ENCODE peak calls at places on chromosome 15, in nine cellular contexts. One of them, this sample, is unnamed.

GRCh38 chr15:89556413-89557262 is 18.6 kb upstream of the TICRR start:
- DNase-seq in GM20000: peak
- DNase-seq in WTC11: peak
- DNase-seq in upper lobe of right lung: no peak
- DNase-seq in heart left ventricle: no peak
- DNase-seq in AG10803: peak
- DNase-seq in osteoblast: peak
- DNase-seq in CD4-positive, alpha-beta T cell: no peak
- DNase-seq in nephron progenitor cell: peak
- DNase-seq in this sample: peak

GRCh38 chr15:71792521-71792920 is 17.8 kb upstream of the NR2E3 start:
- DNase-seq in GM20000: no peak
- DNase-seq in WTC11: no peak
- DNase-seq in upper lobe of right lung: no peak
- DNase-seq in heart left ventricle: no peak
- DNase-seq in AG10803: peak
- DNase-seq in osteoblast: peak
- DNase-seq in CD4-positive, alpha-beta T cell: no peak
- DNase-seq in nephron progenitor cell: no peak
- DNase-seq in this sample: peak

GRCh38 chr15:85100186-85100937 is 118.7 kb downstream of the PDE8A start:
- DNase-seq in GM20000: no peak
- DNase-seq in WTC11: no peak
- DNase-seq in upper lobe of right lung: peak
- DNase-seq in heart left ventricle: no peak
- DNase-seq in AG10803: no peak
- DNase-seq in osteoblast: no peak
- DNase-seq in CD4-positive, alpha-beta T cell: no peak
- DNase-seq in nephron progenitor cell: no peak
- DNase-seq in this sample: peak

GRCh38 chr15:52076889-52077781 is 35.4 kb downstream of the BCL2L10 start:
- DNase-seq in GM20000: peak
- DNase-seq in WTC11: no peak
- DNase-seq in upper lobe of right lung: no peak
- DNase-seq in heart left ventricle: no peak
- DNase-seq in AG10803: peak
- DNase-seq in osteoblast: peak
- DNase-seq in CD4-positive, alpha-beta T cell: no peak
- DNase-seq in nephron progenitor cell: no peak
- DNase-seq in this sample: peak

GRCh38 chr15:47652853-47653243 is 64.5 kb upstream of the SEMA6D start:
- DNase-seq in GM20000: no peak
- DNase-seq in WTC11: no peak
- DNase-seq in upper lobe of right lung: no peak
- DNase-seq in heart left ventricle: no peak
- DNase-seq in AG10803: no peak
- DNase-seq in osteoblast: no peak
- DNase-seq in CD4-positive, alpha-beta T cell: no peak
- DNase-seq in nephron progenitor cell: no peak
- DNase-seq in this sample: no peak

GRCh38 chr15:44147636-44148035 is 47.4 kb downstream of the FRMD5 start:
- DNase-seq in GM20000: no peak
- DNase-seq in WTC11: no peak
- DNase-seq in upper lobe of right lung: no peak
- DNase-seq in heart left ventricle: no peak
- DNase-seq in AG10803: no peak
- DNase-seq in osteoblast: no peak
- DNase-seq in CD4-positive, alpha-beta T cell: no peak
- DNase-seq in nephron progenitor cell: no peak
- DNase-seq in this sample: no peak

GRCh38 chr15:34795267-34796081 is at the start of gene ACTC1:
- DNase-seq in GM20000: no peak
- DNase-seq in WTC11: peak
- DNase-seq in upper lobe of right lung: peak
- DNase-seq in heart left ventricle: peak
- DNase-seq in AG10803: peak
- DNase-seq in osteoblast: peak
- DNase-seq in CD4-positive, alpha-beta T cell: no peak
- DNase-seq in nephron progenitor cell: peak
- DNase-seq in this sample: peak

GRCh38 chr15:36392666-36393266 is 186.7 kb upstream of the CDIN1 start:
- DNase-seq in GM20000: no peak
- DNase-seq in WTC11: no peak
- DNase-seq in upper lobe of right lung: no peak
- DNase-seq in heart left ventricle: no peak
- DNase-seq in AG10803: no peak
- DNase-seq in osteoblast: no peak
- DNase-seq in CD4-positive, alpha-beta T cell: no peak
- DNase-seq in nephron progenitor cell: no peak
- DNase-seq in this sample: no peak

GRCh38 chr15:101481381-101481705 is 8.2 kb downstream of the PCSK6 start:
- DNase-seq in GM20000: no peak
- DNase-seq in WTC11: no peak
- DNase-seq in upper lobe of right lung: no peak
- DNase-seq in heart left ventricle: no peak
- DNase-seq in AG10803: no peak
- DNase-seq in osteoblast: no peak
- DNase-seq in CD4-positive, alpha-beta T cell: no peak
- DNase-seq in nephron progenitor cell: no peak
- DNase-seq in this sample: no peak

GRCh38 chr15:83206387-83206970 is 1.1 kb downstream of the HDGFL3 start:
- DNase-seq in GM20000: peak
- DNase-seq in WTC11: no peak
- DNase-seq in upper lobe of right lung: no peak
- DNase-seq in heart left ventricle: no peak
- DNase-seq in AG10803: no peak
- DNase-seq in osteoblast: no peak
- DNase-seq in CD4-positive, alpha-beta T cell: no peak
- DNase-seq in nephron progenitor cell: no peak
- DNase-seq in this sample: peak

GRCh38 chr15:55661431-55661830 is 73.3 kb upstream of the PYGO1 start:
- DNase-seq in GM20000: no peak
- DNase-seq in WTC11: no peak
- DNase-seq in upper lobe of right lung: no peak
- DNase-seq in heart left ventricle: no peak
- DNase-seq in AG10803: peak
- DNase-seq in osteoblast: no peak
- DNase-seq in CD4-positive, alpha-beta T cell: no peak
- DNase-seq in nephron progenitor cell: no peak
- DNase-seq in this sample: peak

GRCh38 chr15:95365615-95366107 is 964.8 kb upstream of the NR2F2 start:
- DNase-seq in GM20000: no peak
- DNase-seq in WTC11: no peak
- DNase-seq in upper lobe of right lung: no peak
- DNase-seq in heart left ventricle: no peak
- DNase-seq in AG10803: no peak
- DNase-seq in osteoblast: no peak
- DNase-seq in CD4-positive, alpha-beta T cell: no peak
- DNase-seq in nephron progenitor cell: no peak
- DNase-seq in this sample: peak

DNA sequence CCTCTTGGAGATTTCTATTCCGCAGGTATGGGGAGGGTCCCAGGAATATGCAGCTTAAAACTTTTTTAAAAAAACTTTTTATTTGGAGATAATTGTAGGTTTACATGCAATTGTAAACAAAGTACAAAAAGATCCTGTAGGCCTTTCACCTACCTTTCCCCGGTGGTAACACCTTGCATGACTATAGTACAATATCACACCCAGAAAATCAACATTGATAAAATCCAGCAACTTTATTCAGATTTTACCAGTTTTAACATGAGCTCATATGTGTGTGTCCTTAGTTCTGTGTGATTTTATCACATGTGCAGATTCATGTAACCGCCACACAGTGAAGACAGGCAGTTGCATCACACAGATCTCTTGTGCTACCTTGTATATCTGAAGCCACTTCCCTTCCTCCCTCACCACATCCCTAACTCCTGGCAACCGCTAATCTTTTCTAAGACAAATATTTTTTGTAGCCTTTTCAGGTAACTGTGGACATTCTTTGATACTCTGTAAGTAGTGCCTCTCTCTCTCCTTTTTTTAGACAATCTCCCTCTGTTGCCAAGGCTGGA is 183.5 kb upstream of the C2CD4B start:
- DNase-seq in GM20000: no peak
- DNase-seq in WTC11: no peak
- DNase-seq in upper lobe of right lung: no peak
- DNase-seq in heart left ventricle: no peak
- DNase-seq in AG10803: no peak
- DNase-seq in osteoblast: no peak
- DNase-seq in CD4-positive, alpha-beta T cell: no peak
- DNase-seq in nephron progenitor cell: no peak
- DNase-seq in this sample: no peak
- TF ChIP-seq CTCF in GM20000: no peak
- TF ChIP-seq CTCF in WTC11: no peak
- TF ChIP-seq CTCF in upper lobe of right lung: no peak
- TF ChIP-seq CTCF in heart left ventricle: no peak
- TF ChIP-seq CTCF in AG10803: no peak
- TF ChIP-seq CTCF in osteoblast: no peak
- TF ChIP-seq CTCF in CD4-positive, alpha-beta T cell: no peak
- TF ChIP-seq CTCF in nephron progenitor cell: no peak
- TF ChIP-seq CTCF in this sample: no peak

DNA sequence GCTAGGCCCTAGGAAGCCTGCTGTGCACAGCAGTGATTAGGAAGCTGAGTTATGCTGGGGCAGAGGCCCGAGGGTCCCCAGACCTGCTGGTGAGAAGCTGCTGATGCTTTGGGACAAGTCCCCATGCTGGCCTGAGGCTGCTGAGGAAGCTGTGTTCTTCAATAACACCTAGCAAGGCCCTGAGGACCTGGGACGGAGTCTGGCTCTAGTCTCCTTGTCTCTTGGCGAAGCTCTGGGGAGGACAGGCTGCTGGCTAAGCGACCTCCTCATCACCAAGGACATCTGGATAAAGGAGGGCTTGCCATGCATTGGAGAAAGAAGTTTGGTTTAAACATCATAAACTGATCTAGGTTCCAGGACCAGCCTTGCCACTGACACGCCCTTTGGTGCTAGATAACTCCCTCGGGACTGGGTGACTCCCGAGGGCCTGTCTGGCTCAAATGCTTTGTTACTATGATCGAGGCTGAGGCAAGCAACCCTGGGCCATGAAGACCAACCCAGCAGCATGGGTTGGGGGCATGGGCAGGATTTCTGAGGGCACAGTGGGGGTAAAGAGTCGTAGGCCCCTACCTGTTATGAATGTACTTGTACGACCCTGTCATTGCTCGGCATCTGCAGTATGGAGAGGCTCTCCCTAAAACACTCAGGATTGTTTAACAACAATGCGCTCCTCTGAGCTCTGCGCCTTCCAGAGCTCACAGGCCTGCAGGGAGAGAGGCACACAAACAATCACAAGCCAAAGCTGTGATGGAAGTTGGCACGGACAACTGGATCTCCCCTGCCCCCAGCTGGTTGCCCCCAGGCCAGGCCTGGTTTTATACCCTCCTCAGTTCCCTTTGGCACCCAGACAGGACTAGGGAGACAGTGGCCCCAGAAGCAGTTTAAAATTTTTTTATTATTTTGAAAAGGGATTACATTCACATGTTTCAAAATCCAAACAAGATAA is 64.4 kb downstream of the LINGO1 start:
- DNase-seq in GM20000: no peak
- DNase-seq in WTC11: no peak
- DNase-seq in upper lobe of right lung: no peak
- DNase-seq in heart left ventricle: no peak
- DNase-seq in AG10803: no peak
- DNase-seq in osteoblast: peak
- DNase-seq in CD4-positive, alpha-beta T cell: no peak
- DNase-seq in nephron progenitor cell: no peak
- DNase-seq in this sample: no peak
- TF ChIP-seq CTCF in GM20000: no peak
- TF ChIP-seq CTCF in WTC11: no peak
- TF ChIP-seq CTCF in upper lobe of right lung: no peak
- TF ChIP-seq CTCF in heart left ventricle: no peak
- TF ChIP-seq CTCF in AG10803: no peak
- TF ChIP-seq CTCF in osteoblast: no peak
- TF ChIP-seq CTCF in CD4-positive, alpha-beta T cell: no peak
- TF ChIP-seq CTCF in nephron progenitor cell: no peak
- TF ChIP-seq CTCF in this sample: no peak

GRCh38 chr15:40106203-40107161 is 2.2 kb downstream of the BMF start:
- DNase-seq in GM20000: peak
- DNase-seq in WTC11: peak
- DNase-seq in upper lobe of right lung: peak
- DNase-seq in heart left ventricle: no peak
- DNase-seq in AG10803: peak
- DNase-seq in osteoblast: peak
- DNase-seq in CD4-positive, alpha-beta T cell: no peak
- DNase-seq in nephron progenitor cell: peak
- DNase-seq in this sample: peak
- TF ChIP-seq CTCF in GM20000: no peak
- TF ChIP-seq CTCF in WTC11: no peak
- TF ChIP-seq CTCF in upper lobe of right lung: no peak
- TF ChIP-seq CTCF in heart left ventricle: no peak
- TF ChIP-seq CTCF in AG10803: peak
- TF ChIP-seq CTCF in osteoblast: no peak
- TF ChIP-seq CTCF in CD4-positive, alpha-beta T cell: no peak
- TF ChIP-seq CTCF in nephron progenitor cell: no peak
- TF ChIP-seq CTCF in this sample: no peak

GRCh38 chr15:63022663-63023062 is 19.9 kb upstream of the TPM1 start:
- DNase-seq in GM20000: no peak
- DNase-seq in WTC11: no peak
- DNase-seq in upper lobe of right lung: no peak
- DNase-seq in heart left ventricle: no peak
- DNase-seq in AG10803: no peak
- DNase-seq in osteoblast: no peak
- DNase-seq in CD4-positive, alpha-beta T cell: no peak
- DNase-seq in nephron progenitor cell: no peak
- DNase-seq in this sample: no peak

GRCh38 chr15:63027646-63028045 is 14.9 kb upstream of the TPM1 start:
- DNase-seq in GM20000: no peak
- DNase-seq in WTC11: no peak
- DNase-seq in upper lobe of right lung: no peak
- DNase-seq in heart left ventricle: no peak
- DNase-seq in AG10803: no peak
- DNase-seq in osteoblast: no peak
- DNase-seq in CD4-positive, alpha-beta T cell: no peak
- DNase-seq in nephron progenitor cell: no peak
- DNase-seq in this sample: no peak

GRCh38 chr15:63023351-63023945 is 19.1 kb upstream of the TPM1 start:
- DNase-seq in GM20000: no peak
- DNase-seq in WTC11: no peak
- DNase-seq in upper lobe of right lung: no peak
- DNase-seq in heart left ventricle: no peak
- DNase-seq in AG10803: peak
- DNase-seq in osteoblast: no peak
- DNase-seq in CD4-positive, alpha-beta T cell: no peak
- DNase-seq in nephron progenitor cell: no peak
- DNase-seq in this sample: peak

GRCh38 chr15:63028442-63029110 is 14.0 kb upstream of the TPM1 start:
- DNase-seq in GM20000: no peak
- DNase-seq in WTC11: no peak
- DNase-seq in upper lobe of right lung: no peak
- DNase-seq in heart left ventricle: no peak
- DNase-seq in AG10803: no peak
- DNase-seq in osteoblast: no peak
- DNase-seq in CD4-positive, alpha-beta T cell: no peak
- DNase-seq in nephron progenitor cell: no peak
- DNase-seq in this sample: no peak

DNA sequence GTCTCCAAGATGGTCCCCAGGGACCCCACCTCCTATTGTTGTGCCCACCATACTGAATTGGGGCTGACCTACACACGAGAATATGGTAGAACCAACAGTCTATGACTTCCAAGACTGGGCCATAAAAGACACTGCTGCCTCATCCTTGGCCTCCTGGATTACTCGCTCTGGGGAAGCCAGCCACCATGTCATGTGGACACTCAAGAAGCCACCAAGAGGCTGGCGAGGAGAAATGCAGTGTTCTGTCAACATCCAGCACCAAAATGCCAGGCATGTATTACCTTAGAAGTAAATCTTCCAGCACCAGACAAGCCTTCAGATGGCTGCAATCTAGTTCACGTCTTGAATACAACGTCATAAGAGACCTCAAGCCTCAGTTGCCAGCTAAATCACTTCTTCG is 17.1 kb upstream of the TPM1 start:
- DNase-seq in GM20000: no peak
- DNase-seq in WTC11: no peak
- DNase-seq in upper lobe of right lung: no peak
- DNase-seq in heart left ventricle: no peak
- DNase-seq in AG10803: no peak
- DNase-seq in osteoblast: no peak
- DNase-seq in CD4-positive, alpha-beta T cell: no peak
- DNase-seq in nephron progenitor cell: no peak
- DNase-seq in this sample: no peak
- TF ChIP-seq CTCF in GM20000: no peak
- TF ChIP-seq CTCF in WTC11: no peak
- TF ChIP-seq CTCF in upper lobe of right lung: no peak
- TF ChIP-seq CTCF in heart left ventricle: no peak
- TF ChIP-seq CTCF in AG10803: no peak
- TF ChIP-seq CTCF in osteoblast: no peak
- TF ChIP-seq CTCF in CD4-positive, alpha-beta T cell: no peak
- TF ChIP-seq CTCF in nephron progenitor cell: no peak
- TF ChIP-seq CTCF in this sample: no peak

This sample was measured in cardiac fibroblast.